ENCODE peak calls at places on chromosomes 3 and 15, in seven cellular contexts. One of them, this sample, is unnamed.

GRCh38 chr15:93179072-93179471 is 90.1 kb upstream of the RGMA start:
- DNase-seq in kidney: peak; percentile 86
- DNase-seq in small intestine: peak; percentile 92
- DNase-seq in thyroid gland: peak; percentile 16
- DNase-seq in A549: no peak
- DNase-seq in heart right ventricle: peak; percentile 34
- DNase-seq in neural progenitor cell: no peak
- DNase-seq in this sample: no peak

GRCh38 chr3:99012051-99012450 is 110.6 kb upstream of the DCBLD2 start:
- DNase-seq in kidney: peak; percentile 51
- DNase-seq in small intestine: no peak
- DNase-seq in thyroid gland: peak; percentile 76
- DNase-seq in A549: no peak
- DNase-seq in heart right ventricle: no peak
- DNase-seq in neural progenitor cell: no peak
- DNase-seq in this sample: peak; percentile 81

GRCh38 chr3:14324224-14324944 is 78.0 kb upstream of the SLC6A6 start:
- DNase-seq in kidney: no peak
- DNase-seq in small intestine: no peak
- DNase-seq in thyroid gland: no peak
- DNase-seq in A549: no peak
- DNase-seq in heart right ventricle: no peak
- DNase-seq in neural progenitor cell: peak; percentile 39
- DNase-seq in this sample: no peak

GRCh38 chr3:45954306-45954705 is 11.0 kb downstream of the CXCR6 start:
- DNase-seq in kidney: no peak
- DNase-seq in small intestine: no peak
- DNase-seq in thyroid gland: no peak
- DNase-seq in A549: no peak
- DNase-seq in heart right ventricle: no peak
- DNase-seq in neural progenitor cell: no peak
- DNase-seq in this sample: no peak

GRCh38 chr15:85725019-85725418 is 69.7 kb downstream of the KLHL25 start:
- DNase-seq in kidney: no peak
- DNase-seq in small intestine: no peak
- DNase-seq in thyroid gland: peak; percentile 39
- DNase-seq in A549: no peak
- DNase-seq in heart right ventricle: no peak
- DNase-seq in neural progenitor cell: no peak
- DNase-seq in this sample: no peak

GRCh38 chr3:48685603-48686511 is at the start of gene NCKIPSD:
- DNase-seq in kidney: peak; percentile 96
- DNase-seq in small intestine: peak; percentile 85
- DNase-seq in thyroid gland: peak; percentile 86
- DNase-seq in A549: peak; percentile 69
- DNase-seq in heart right ventricle: peak; percentile 87
- DNase-seq in neural progenitor cell: peak; percentile 97
- DNase-seq in this sample: peak; percentile 98

GRCh38 chr3:44045476-44046275 is 196.0 kb upstream of the TOPAZ1 start:
- DNase-seq in kidney: peak; percentile 83
- DNase-seq in small intestine: no peak
- DNase-seq in thyroid gland: peak; percentile 83
- DNase-seq in A549: no peak
- DNase-seq in heart right ventricle: no peak
- DNase-seq in neural progenitor cell: no peak
- DNase-seq in this sample: no peak

GRCh38 chr15:49494842-49495241 is 71.8 kb downstream of the FGF7 start:
- DNase-seq in kidney: no peak
- DNase-seq in small intestine: no peak
- DNase-seq in thyroid gland: no peak
- DNase-seq in A549: no peak
- DNase-seq in heart right ventricle: no peak
- DNase-seq in neural progenitor cell: no peak
- DNase-seq in this sample: no peak

GRCh38 chr3:139870000-139870675 is 64.8 kb upstream of the CLSTN2 start:
- DNase-seq in kidney: no peak
- DNase-seq in small intestine: no peak
- DNase-seq in thyroid gland: no peak
- DNase-seq in A549: no peak
- DNase-seq in heart right ventricle: no peak
- DNase-seq in neural progenitor cell: no peak
- DNase-seq in this sample: no peak

GRCh38 chr3:110814170-110815007 is 257.2 kb upstream of the NECTIN3 start:
- DNase-seq in kidney: peak; percentile 41
- DNase-seq in small intestine: peak; percentile 24
- DNase-seq in thyroid gland: no peak
- DNase-seq in A549: no peak
- DNase-seq in heart right ventricle: no peak
- DNase-seq in neural progenitor cell: peak; percentile 12
- DNase-seq in this sample: no peak

GRCh38 chr3:104909721-104910120 is 457.0 kb upstream of the ALCAM start:
- DNase-seq in kidney: no peak
- DNase-seq in small intestine: no peak
- DNase-seq in thyroid gland: no peak
- DNase-seq in A549: no peak
- DNase-seq in heart right ventricle: no peak
- DNase-seq in neural progenitor cell: no peak
- DNase-seq in this sample: no peak

GRCh38 chr3:61772439-61772838 is 211.1 kb downstream of the PTPRG start:
- DNase-seq in kidney: no peak
- DNase-seq in small intestine: no peak
- DNase-seq in thyroid gland: no peak
- DNase-seq in A549: no peak
- DNase-seq in heart right ventricle: no peak
- DNase-seq in neural progenitor cell: no peak
- DNase-seq in this sample: no peak

GRCh38 chr3:122921791-122922651 is 105.5 kb downstream of the SEMA5B start:
- DNase-seq in kidney: peak; percentile 61
- DNase-seq in small intestine: peak; percentile 8
- DNase-seq in thyroid gland: peak; percentile 8
- DNase-seq in A549: peak; percentile 18
- DNase-seq in heart right ventricle: no peak
- DNase-seq in neural progenitor cell: peak; percentile 78
- DNase-seq in this sample: no peak

GRCh38 chr15:43911235-43911661 is 84.4 kb downstream of the WDR76 start:
- DNase-seq in kidney: no peak
- DNase-seq in small intestine: no peak
- DNase-seq in thyroid gland: peak; percentile 68
- DNase-seq in A549: peak; percentile 26
- DNase-seq in heart right ventricle: peak; percentile 63
- DNase-seq in neural progenitor cell: no peak
- DNase-seq in this sample: no peak

GRCh38 chr3:140943781-140944547 is 2.3 kb downstream of the SLC25A36 start:
- DNase-seq in kidney: no peak
- DNase-seq in small intestine: peak; percentile 82
- DNase-seq in thyroid gland: no peak
- DNase-seq in A549: no peak
- DNase-seq in heart right ventricle: no peak
- DNase-seq in neural progenitor cell: no peak
- DNase-seq in this sample: no peak

GRCh38 chr3:99579965-99580364 is 58.4 kb upstream of the COL8A1 start:
- DNase-seq in kidney: no peak
- DNase-seq in small intestine: no peak
- DNase-seq in thyroid gland: no peak
- DNase-seq in A549: no peak
- DNase-seq in heart right ventricle: no peak
- DNase-seq in neural progenitor cell: no peak
- DNase-seq in this sample: no peak

GRCh38 chr3:100319951-100320350 is 14.6 kb upstream of the NIT2 start:
- DNase-seq in kidney: no peak
- DNase-seq in small intestine: no peak
- DNase-seq in thyroid gland: no peak
- DNase-seq in A549: no peak
- DNase-seq in heart right ventricle: no peak
- DNase-seq in neural progenitor cell: no peak
- DNase-seq in this sample: no peak

GRCh38 chr3:181457190-181457589 is 254.5 kb upstream of the SOX2 start:
- DNase-seq in kidney: no peak
- DNase-seq in small intestine: no peak
- DNase-seq in thyroid gland: no peak
- DNase-seq in A549: no peak
- DNase-seq in heart right ventricle: no peak
- DNase-seq in neural progenitor cell: no peak
- DNase-seq in this sample: no peak

GRCh38 chr3:194572944-194573491 is 60.2 kb downstream of the TMEM44 start:
- DNase-seq in kidney: peak; percentile 56
- DNase-seq in small intestine: no peak
- DNase-seq in thyroid gland: peak; percentile 38
- DNase-seq in A549: no peak
- DNase-seq in heart right ventricle: no peak
- DNase-seq in neural progenitor cell: no peak
- DNase-seq in this sample: no peak

GRCh38 chr3:194570898-194571297 is 62.3 kb downstream of the TMEM44 start:
- DNase-seq in kidney: no peak
- DNase-seq in small intestine: no peak
- DNase-seq in thyroid gland: no peak
- DNase-seq in A549: no peak
- DNase-seq in heart right ventricle: no peak
- DNase-seq in neural progenitor cell: no peak
- DNase-seq in this sample: no peak

GRCh38 chr3:194570184-194570583 is 63.0 kb downstream of the TMEM44 start:
- DNase-seq in kidney: no peak
- DNase-seq in small intestine: no peak
- DNase-seq in thyroid gland: no peak
- DNase-seq in A549: no peak
- DNase-seq in heart right ventricle: no peak
- DNase-seq in neural progenitor cell: no peak
- DNase-seq in this sample: peak; percentile 69

GRCh38 chr3:194572131-194572789 is 61.0 kb downstream of the TMEM44 start:
- DNase-seq in kidney: peak; percentile 88
- DNase-seq in small intestine: no peak
- DNase-seq in thyroid gland: peak; percentile 56
- DNase-seq in A549: no peak
- DNase-seq in heart right ventricle: peak; percentile 81
- DNase-seq in neural progenitor cell: peak; percentile 40
- DNase-seq in this sample: peak; percentile 86

DNA sequence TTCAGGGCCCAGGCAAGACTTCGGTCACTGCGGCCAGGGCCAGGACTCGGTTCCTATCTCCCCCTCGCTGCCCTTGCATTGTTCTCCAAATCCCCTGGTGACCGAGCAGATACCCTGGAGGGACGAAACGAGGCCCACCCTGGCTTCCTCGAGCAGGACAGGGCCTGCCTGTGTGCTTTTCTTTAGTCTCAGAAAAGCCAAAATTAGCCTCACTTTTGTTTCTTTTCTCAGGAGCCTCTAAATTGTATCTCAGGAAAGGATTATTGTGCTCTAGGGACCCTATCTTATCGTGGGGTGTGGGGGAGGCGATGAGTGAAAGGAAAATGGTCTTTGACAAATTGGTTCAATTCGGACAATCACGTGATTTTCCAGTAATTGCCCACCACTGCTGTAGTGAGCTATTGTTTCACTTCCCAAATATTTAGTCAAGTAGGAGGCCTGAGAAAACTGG is 61.7 kb downstream of the TMEM44 start:
- DNase-seq in kidney: no peak
- DNase-seq in small intestine: no peak
- DNase-seq in thyroid gland: no peak
- DNase-seq in A549: no peak
- DNase-seq in heart right ventricle: peak; percentile 48
- DNase-seq in neural progenitor cell: no peak
- DNase-seq in this sample: no peak
- H3K4me1 ChIP-seq in kidney: no peaks in the 10 kb centered on the region
- H3K4me1 ChIP-seq in small intestine: no peaks in the 10 kb centered on the region
- H3K4me1 ChIP-seq in thyroid gland: peaks cover 25% of the 10 kb centered on the region
- H3K4me1 ChIP-seq in A549: peaks cover 43% of the 10 kb centered on the region
- H3K4me1 ChIP-seq in heart right ventricle: peaks cover 56% of the 10 kb centered on the region
- H3K4me1 ChIP-seq in neural progenitor cell: peaks cover 9% of the 10 kb centered on the region
- H3K4me1 ChIP-seq in this sample: no peaks in the 10 kb centered on the region

GRCh38 chr15:77028451-77029165 is 33.7 kb downstream of the PSTPIP1 start:
- DNase-seq in kidney: peak; percentile 50
- DNase-seq in small intestine: no peak
- DNase-seq in thyroid gland: no peak
- DNase-seq in A549: no peak
- DNase-seq in heart right ventricle: no peak
- DNase-seq in neural progenitor cell: no peak
- DNase-seq in this sample: peak; percentile 59

GRCh38 chr15:77031376-77032050 is 36.6 kb downstream of the PSTPIP1 start:
- DNase-seq in kidney: peak; percentile 67
- DNase-seq in small intestine: peak; percentile 39
- DNase-seq in thyroid gland: no peak
- DNase-seq in A549: no peak
- DNase-seq in heart right ventricle: no peak
- DNase-seq in neural progenitor cell: no peak
- DNase-seq in this sample: peak; percentile 74

GRCh38 chr15:77029166-77030041 is 34.5 kb downstream of the PSTPIP1 start:
- DNase-seq in kidney: peak; percentile 49
- DNase-seq in small intestine: peak; percentile 62
- DNase-seq in thyroid gland: no peak
- DNase-seq in A549: no peak
- DNase-seq in heart right ventricle: no peak
- DNase-seq in neural progenitor cell: no peak
- DNase-seq in this sample: peak; percentile 59

GRCh38 chr15:77030928-77031375 is 36.0 kb downstream of the PSTPIP1 start:
- DNase-seq in kidney: peak; percentile 52
- DNase-seq in small intestine: no peak
- DNase-seq in thyroid gland: no peak
- DNase-seq in A549: no peak
- DNase-seq in heart right ventricle: no peak
- DNase-seq in neural progenitor cell: peak; percentile 45
- DNase-seq in this sample: peak; percentile 42

GRCh38 chr15:77030042-77030927 is 35.4 kb downstream of the PSTPIP1 start:
- DNase-seq in kidney: peak; percentile 67
- DNase-seq in small intestine: peak; percentile 52
- DNase-seq in thyroid gland: no peak
- DNase-seq in A549: no peak
- DNase-seq in heart right ventricle: no peak
- DNase-seq in neural progenitor cell: peak; percentile 65
- DNase-seq in this sample: peak; percentile 40
- H3K27ac ChIP-seq in kidney: no peak overlapping the region
- H3K27ac ChIP-seq in small intestine: no peak overlapping the region
- H3K27ac ChIP-seq in thyroid gland: no peak overlapping the region
- H3K27ac ChIP-seq in A549: no peak overlapping the region
- H3K27ac ChIP-seq in heart right ventricle: no peak overlapping the region
- H3K27ac ChIP-seq in neural progenitor cell: peak overlapping the region; percentile 29
- H3K27ac ChIP-seq in this sample: no peak overlapping the region

GRCh38 chr3:152321321-152321720 is 52.6 kb downstream of the MBNL1 start:
- DNase-seq in kidney: no peak
- DNase-seq in small intestine: no peak
- DNase-seq in thyroid gland: no peak
- DNase-seq in A549: no peak
- DNase-seq in heart right ventricle: no peak
- DNase-seq in neural progenitor cell: no peak
- DNase-seq in this sample: no peak
- H3K4me1 ChIP-seq in kidney: peaks cover 20% of the 10 kb centered on the region
- H3K4me1 ChIP-seq in small intestine: no peaks in the 10 kb centered on the region
- H3K4me1 ChIP-seq in thyroid gland: peaks cover 29% of the 10 kb centered on the region
- H3K4me1 ChIP-seq in A549: peaks cover 61% of the 10 kb centered on the region
- H3K4me1 ChIP-seq in heart right ventricle: peaks cover 92% of the 10 kb centered on the region
- H3K4me1 ChIP-seq in neural progenitor cell: no peaks in the 10 kb centered on the region
- H3K4me1 ChIP-seq in this sample: peaks cover 6% of the 10 kb centered on the region

GRCh38 chr15:58260186-58260910 is 122.2 kb downstream of the AQP9 start:
- DNase-seq in kidney: no peak
- DNase-seq in small intestine: no peak
- DNase-seq in thyroid gland: no peak
- DNase-seq in A549: no peak
- DNase-seq in heart right ventricle: no peak
- DNase-seq in neural progenitor cell: no peak
- DNase-seq in this sample: no peak
- H3K27ac ChIP-seq in kidney: no peak overlapping the region
- H3K27ac ChIP-seq in small intestine: no peak overlapping the region
- H3K27ac ChIP-seq in thyroid gland: no peak overlapping the region
- H3K27ac ChIP-seq in A549: no peak overlapping the region
- H3K27ac ChIP-seq in heart right ventricle: peak overlapping the region; percentile 77
- H3K27ac ChIP-seq in neural progenitor cell: no peak overlapping the region
- H3K27ac ChIP-seq in this sample: no peak overlapping the region

This sample was measured in aorta.